ENCODE peak calls at places on chromosomes 2 and 18, in four cellular contexts. V, I, Y and L are unnamed samples.

GRCh38 chr2:17375262-17375661 is 143.0 kb downstream of the RAD51AP2 start:
- DNase-seq in I (no peak), Y (no peak), V (no peak), L (no peak)

GRCh38 chr2:154960802-154961583 is 262.5 kb downstream of the KCNJ3 start:
- DNase-seq in I (no peak), Y (peak), V (no peak), L (no peak)

GRCh38 chr2:99035920-99036319 is 99.9 kb upstream of the CRACDL start:
- DNase-seq in V (no peak), I (no peak), Y (no peak), L (no peak)

GRCh38 chr2:10533811-10534321 is 85.7 kb upstream of the ODC1 start:
- DNase-seq in Y (no peak), V (no peak), I (no peak), L (no peak)

GRCh38 chr2:159637988-159638501 is 21.7 kb upstream of the BAZ2B start:
- DNase-seq in Y (no peak), I (no peak), V (no peak), L (no peak)

GRCh38 chr2:68284896-68285295 is 32.6 kb upstream of the PPP3R1 start:
- DNase-seq in V (no peak), Y (no peak), I (no peak), L (no peak)

GRCh38 chr2:137721733-137722132 is 242.5 kb upstream of the HNMT start:
- DNase-seq in V (no peak), I (no peak), Y (no peak), L (no peak)

GRCh38 chr2:112626604-112627059 is 19.1 kb upstream of the SLC20A1 start:
- DNase-seq in I (peak), Y (no peak), V (peak), L (peak)

GRCh38 chr2:146990311-146990781 is 854.5 kb upstream of the ACVR2A start:
- DNase-seq in Y (no peak), I (no peak), V (no peak), L (no peak)

GRCh38 chr2:42962521-42962953 is 170.2 kb upstream of the HAAO start:
- DNase-seq in V (no peak), Y (no peak), I (no peak), L (no peak)

GRCh38 chr2:42965196-42965595 is 172.8 kb upstream of the HAAO start:
- DNase-seq in Y (no peak), I (no peak), V (no peak), L (no peak)

GRCh38 chr2:42963452-42964068 is 171.2 kb upstream of the HAAO start:
- DNase-seq in Y (no peak), V (no peak), I (no peak), L (no peak)

GRCh38 chr2:42965910-42966309 is 173.5 kb upstream of the HAAO start:
- DNase-seq in Y (no peak), I (no peak), V (no peak), L (no peak)

GRCh38 chr2:42964444-42965081 is 172.2 kb upstream of the HAAO start:
- DNase-seq in Y (no peak), I (no peak), V (no peak), L (no peak)
- TF ChIP-seq CREB1 in Y (no peak), I (no peak), V (no peak), L (no peak)

GRCh38 chr2:238143239-238143951 is 4.9 kb downstream of the KLHL30 start:
- DNase-seq in I (no peak), V (no peak), Y (no peak), L (no peak)
- TF ChIP-seq CREB1 in I (no peak), V (no peak), Y (no peak), L (no peak)

DNA sequence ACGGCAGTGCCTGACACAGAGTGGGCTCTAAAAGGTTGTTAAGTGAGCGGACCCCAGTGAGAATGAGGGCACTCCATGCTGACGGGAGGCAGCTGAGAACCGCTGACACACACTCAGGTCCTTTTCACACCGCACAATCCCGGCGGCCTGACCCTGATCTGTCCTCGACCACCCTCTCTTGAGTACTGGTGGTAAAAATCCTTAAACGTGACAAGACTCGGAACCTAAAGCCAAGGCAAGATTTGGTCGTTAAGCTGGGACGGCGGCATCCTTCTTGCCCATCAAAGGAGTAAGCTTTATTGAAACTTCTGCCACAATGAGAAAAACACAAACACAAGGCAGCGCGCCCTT is 577 bp downstream of the TMX3 start:
- DNase-seq in Y (no peak), V (peak), I (peak), L (no peak)
- TF ChIP-seq CREB1 in Y (no peak), V (no peak), I (no peak), L (no peak)

DNA sequence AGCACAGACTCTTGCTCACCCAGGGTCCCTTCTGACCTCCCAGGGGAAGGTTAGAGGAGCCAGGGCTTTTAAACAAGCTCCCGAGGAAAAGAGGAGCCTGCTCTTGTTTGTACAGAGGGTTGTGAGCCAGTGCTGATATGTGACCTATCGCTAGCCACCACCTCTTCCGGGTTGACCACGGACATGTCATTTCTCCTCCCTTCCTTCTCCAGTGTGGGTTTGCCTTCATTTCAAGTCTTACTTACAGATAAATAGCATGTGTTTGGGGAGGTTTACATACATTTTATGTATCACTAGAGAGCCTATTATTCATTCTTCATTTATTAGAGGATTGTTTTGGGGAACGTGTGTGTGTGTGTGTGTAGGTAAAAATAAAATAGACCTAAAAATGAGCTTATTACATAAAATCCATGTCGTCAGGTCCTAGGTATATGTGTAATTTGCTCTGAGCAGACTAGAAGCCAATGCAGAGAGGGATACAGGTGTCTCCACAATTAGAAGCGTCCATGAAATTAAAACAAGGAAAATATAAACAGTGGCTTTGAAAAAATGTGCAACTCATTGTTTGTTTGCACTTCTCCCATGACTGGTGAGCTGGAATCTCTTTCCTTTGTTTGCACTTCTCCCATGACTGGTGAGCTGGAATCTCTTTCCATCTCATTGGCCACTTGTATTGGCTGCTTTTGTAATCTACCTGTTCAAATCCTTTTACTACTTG is 94.4 kb downstream of the RTN4 start:
- DNase-seq in V (peak), I (peak), Y (no peak), L (no peak)
- TF ChIP-seq CREB1 in V (no peak), I (no peak), Y (no peak), L (no peak)

GRCh38 chr18:24502621-24503020 is 42.2 kb downstream of the HRH4 start:
- DNase-seq in Y (no peak), I (no peak), V (no peak), L (no peak)
- TF ChIP-seq CREB1 in Y (no peak), I (no peak), V (no peak), L (no peak)

GRCh38 chr2:48607307-48608014 is 10.2 kb upstream of the GTF2A1L start:
- DNase-seq in V (peak), I (no peak), Y (no peak), L (no peak)
- TF ChIP-seq CREB1 in V (no peak), I (no peak), Y (no peak), L (no peak)

DNA sequence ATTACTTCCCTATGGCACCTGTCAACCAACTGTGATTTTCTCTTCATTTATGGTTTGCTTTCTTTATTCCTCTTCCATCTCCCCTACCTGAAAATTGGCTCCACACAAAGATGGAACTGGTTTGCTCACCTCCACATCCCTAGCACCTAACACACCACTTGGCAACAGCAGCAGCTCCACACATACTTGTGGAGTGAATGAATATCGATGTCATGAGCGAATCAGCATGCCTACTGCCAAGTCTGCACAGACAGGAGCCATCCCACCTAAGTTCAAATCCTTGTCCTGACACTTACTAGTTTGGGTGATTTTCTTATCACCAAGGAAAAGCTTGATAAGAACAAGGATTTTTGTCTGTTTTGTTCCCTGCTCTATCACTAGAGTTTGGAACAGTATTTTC is 191.4 kb upstream of the TMEM200C start:
- DNase-seq in V (no peak), I (no peak), Y (no peak), L (no peak)
- TF ChIP-seq CREB1 in V (no peak), I (no peak), Y (no peak), L (no peak)

DNA sequence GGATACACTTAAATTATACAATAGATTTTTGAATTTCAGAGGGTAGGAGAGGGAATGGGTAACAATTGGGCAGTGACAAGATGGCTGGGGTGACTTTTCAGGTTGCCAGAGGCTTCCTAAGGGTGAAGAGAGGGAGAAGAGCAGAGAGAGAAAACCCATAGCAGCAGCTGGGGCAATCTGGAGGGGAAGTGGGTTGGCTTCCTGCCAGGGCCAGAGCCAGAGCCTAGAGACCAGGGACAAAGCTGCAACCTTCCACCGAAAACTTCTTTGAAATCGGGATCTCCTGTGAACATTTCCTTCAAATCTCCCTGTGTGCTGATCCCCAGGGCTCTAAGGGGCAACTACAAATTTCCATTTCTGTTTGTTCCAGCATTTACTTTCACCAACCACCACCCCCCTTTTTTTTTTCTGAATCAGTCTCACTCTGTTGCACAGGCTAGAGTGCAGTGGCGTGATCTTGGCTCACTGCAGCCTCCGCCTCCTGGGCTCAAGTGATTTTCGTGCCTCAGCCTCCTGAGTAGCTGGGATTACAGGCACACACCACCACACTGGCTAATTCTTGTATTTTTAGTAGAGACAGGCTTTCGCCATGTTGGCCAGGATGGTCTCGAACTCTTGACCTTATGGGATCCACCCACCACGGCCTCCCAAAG is 3.1 kb upstream of the EMILIN1 start:
- DNase-seq in I (no peak), V (peak), Y (peak), L (no peak)
- TF ChIP-seq CREB1 in I (no peak), V (no peak), Y (no peak), L (no peak)

GRCh38 chr2:195322324-195322723 is 334.7 kb upstream of the SLC39A10 start:
- DNase-seq in Y (no peak), V (peak), I (no peak), L (no peak)
- TF ChIP-seq CREB1 in Y (no peak), V (no peak), I (no peak), L (no peak)

GRCh38 chr2:175567435-175568061 is 386.0 kb upstream of the ATP5MC3 start:
- DNase-seq in Y (no peak), V (no peak), I (no peak), L (no peak)
- TF ChIP-seq CREB1 in Y (no peak), V (no peak), I (no peak), L (no peak)